ENCODE peak calls at places on chromosome 22, in six cellular contexts. One of them, this sample, is unnamed.

GRCh38 chr22:33986954-33987353 is 66.7 kb upstream of the LARGE1 start:
- DNase-seq in right lobe of liver: no peak
- DNase-seq in AML-193: no peak
- DNase-seq in CD8-positive, alpha-beta T cell: no peak
- DNase-seq in naive thymus-derived CD4-positive, alpha-beta T cell: no peak
- DNase-seq in renal cortical epithelial cell: no peak
- DNase-seq in this sample: no peak

GRCh38 chr22:45502215-45503070 is at the start of gene FBLN1:
- DNase-seq in naive thymus-derived CD4-positive, alpha-beta T cell: no peak
- DNase-seq in AML-193: no peak
- DNase-seq in renal cortical epithelial cell: no peak
- DNase-seq in CD8-positive, alpha-beta T cell: no peak
- DNase-seq in right lobe of liver: no peak
- DNase-seq in this sample: no peak

GRCh38 chr22:29718949-29719893 is 582 bp upstream of the CABP7 start:
- DNase-seq in CD8-positive, alpha-beta T cell: no peak
- DNase-seq in naive thymus-derived CD4-positive, alpha-beta T cell: no peak
- DNase-seq in right lobe of liver: no peak
- DNase-seq in renal cortical epithelial cell: no peak
- DNase-seq in AML-193: no peak
- DNase-seq in this sample: no peak

GRCh38 chr22:49657974-49658550 is 169.6 kb downstream of the BRD1 start:
- DNase-seq in right lobe of liver: no peak
- DNase-seq in CD8-positive, alpha-beta T cell: no peak
- DNase-seq in renal cortical epithelial cell: no peak
- DNase-seq in AML-193: no peak
- DNase-seq in naive thymus-derived CD4-positive, alpha-beta T cell: peak
- DNase-seq in this sample: no peak

GRCh38 chr22:46794067-46794466 is 31.6 kb downstream of the TBC1D22A start:
- DNase-seq in renal cortical epithelial cell: no peak
- DNase-seq in AML-193: no peak
- DNase-seq in naive thymus-derived CD4-positive, alpha-beta T cell: no peak
- DNase-seq in CD8-positive, alpha-beta T cell: no peak
- DNase-seq in right lobe of liver: no peak
- DNase-seq in this sample: no peak

GRCh38 chr22:32723632-32724031 is 77.9 kb upstream of the TIMP3 start:
- DNase-seq in renal cortical epithelial cell: peak
- DNase-seq in CD8-positive, alpha-beta T cell: peak
- DNase-seq in naive thymus-derived CD4-positive, alpha-beta T cell: peak
- DNase-seq in right lobe of liver: peak
- DNase-seq in AML-193: peak
- DNase-seq in this sample: peak

GRCh38 chr22:26722159-26722558 is 64.8 kb downstream of the MIAT start:
- DNase-seq in renal cortical epithelial cell: peak
- DNase-seq in naive thymus-derived CD4-positive, alpha-beta T cell: no peak
- DNase-seq in CD8-positive, alpha-beta T cell: no peak
- DNase-seq in right lobe of liver: no peak
- DNase-seq in AML-193: no peak
- DNase-seq in this sample: no peak

GRCh38 chr22:49673048-49673447 is 154.6 kb downstream of the BRD1 start:
- DNase-seq in naive thymus-derived CD4-positive, alpha-beta T cell: no peak
- DNase-seq in AML-193: no peak
- DNase-seq in CD8-positive, alpha-beta T cell: no peak
- DNase-seq in right lobe of liver: no peak
- DNase-seq in renal cortical epithelial cell: no peak
- DNase-seq in this sample: no peak

GRCh38 chr22:46984751-46985506 is 222.5 kb downstream of the TBC1D22A start:
- DNase-seq in AML-193: no peak
- DNase-seq in naive thymus-derived CD4-positive, alpha-beta T cell: no peak
- DNase-seq in right lobe of liver: peak
- DNase-seq in CD8-positive, alpha-beta T cell: no peak
- DNase-seq in renal cortical epithelial cell: peak
- DNase-seq in this sample: no peak

GRCh38 chr22:45296628-45297297 is 12.0 kb downstream of the UPK3A start:
- DNase-seq in right lobe of liver: no peak
- DNase-seq in CD8-positive, alpha-beta T cell: peak
- DNase-seq in naive thymus-derived CD4-positive, alpha-beta T cell: peak
- DNase-seq in renal cortical epithelial cell: no peak
- DNase-seq in AML-193: peak
- DNase-seq in this sample: peak

GRCh38 chr22:50314455-50315288 is 7.2 kb upstream of the PLXNB2 start:
- DNase-seq in AML-193: peak
- DNase-seq in naive thymus-derived CD4-positive, alpha-beta T cell: peak
- DNase-seq in CD8-positive, alpha-beta T cell: peak
- DNase-seq in renal cortical epithelial cell: no peak
- DNase-seq in right lobe of liver: peak
- DNase-seq in this sample: peak

GRCh38 chr22:45905924-45906865 is 70.8 kb downstream of the WNT7B start:
- DNase-seq in AML-193: no peak
- DNase-seq in naive thymus-derived CD4-positive, alpha-beta T cell: no peak
- DNase-seq in renal cortical epithelial cell: peak
- DNase-seq in right lobe of liver: no peak
- DNase-seq in CD8-positive, alpha-beta T cell: no peak
- DNase-seq in this sample: no peak

GRCh38 chr22:47090591-47091240 is 328.3 kb downstream of the TBC1D22A start:
- DNase-seq in CD8-positive, alpha-beta T cell: peak
- DNase-seq in right lobe of liver: no peak
- DNase-seq in renal cortical epithelial cell: no peak
- DNase-seq in AML-193: no peak
- DNase-seq in naive thymus-derived CD4-positive, alpha-beta T cell: peak
- DNase-seq in this sample: no peak

GRCh38 chr22:42462016-42462415 is 29.8 kb upstream of the NFAM1 start:
- DNase-seq in renal cortical epithelial cell: no peak
- DNase-seq in right lobe of liver: no peak
- DNase-seq in naive thymus-derived CD4-positive, alpha-beta T cell: no peak
- DNase-seq in AML-193: no peak
- DNase-seq in CD8-positive, alpha-beta T cell: no peak
- DNase-seq in this sample: no peak

GRCh38 chr22:35648066-35649025 is at the start of gene APOL6:
- DNase-seq in CD8-positive, alpha-beta T cell: peak
- DNase-seq in AML-193: peak
- DNase-seq in naive thymus-derived CD4-positive, alpha-beta T cell: peak
- DNase-seq in right lobe of liver: peak
- DNase-seq in renal cortical epithelial cell: peak
- DNase-seq in this sample: peak

GRCh38 chr22:44628856-44629255 is 73.1 kb upstream of the PRR5 start:
- DNase-seq in renal cortical epithelial cell: no peak
- DNase-seq in right lobe of liver: no peak
- DNase-seq in naive thymus-derived CD4-positive, alpha-beta T cell: no peak
- DNase-seq in AML-193: no peak
- DNase-seq in CD8-positive, alpha-beta T cell: no peak
- DNase-seq in this sample: no peak

GRCh38 chr22:37697540-37697835 is 640 bp downstream of the TRIOBP start:
- DNase-seq in right lobe of liver: no peak
- DNase-seq in renal cortical epithelial cell: no peak
- DNase-seq in CD8-positive, alpha-beta T cell: no peak
- DNase-seq in AML-193: no peak
- DNase-seq in naive thymus-derived CD4-positive, alpha-beta T cell: no peak
- DNase-seq in this sample: no peak

This sample was measured in KBM-7.